ENCODE peak calls at places on chromosomes 16 and 17, in four cellular contexts. One of them, this sample, is unnamed.

GRCh38 chr16:51391798-51392511 is 240.9 kb upstream of the SALL1 start:
- DNase-seq in mucosa of descending colon: no peak
- DNase-seq in endothelial cell: no peak
- DNase-seq in cardiac muscle cell: peak; percentile 25
- DNase-seq in this sample: no peak

GRCh38 chr17:82006468-82007227 is 16.0 kb downstream of the CENPX start:
- DNase-seq in mucosa of descending colon: no peak
- DNase-seq in endothelial cell: no peak
- DNase-seq in cardiac muscle cell: no peak
- DNase-seq in this sample: no peak

GRCh38 chr16:49608801-49609200 is 235.2 kb downstream of the C16orf78 start:
- DNase-seq in mucosa of descending colon: no peak
- DNase-seq in endothelial cell: no peak
- DNase-seq in cardiac muscle cell: peak; percentile 75
- DNase-seq in this sample: peak; percentile 57

GRCh38 chr16:11797957-11798299 is 870 bp upstream of the ZC3H7A start:
- DNase-seq in mucosa of descending colon: no peak
- DNase-seq in endothelial cell: peak; percentile 27
- DNase-seq in cardiac muscle cell: no peak
- DNase-seq in this sample: no peak

GRCh38 chr17:2042355-2042929 is 620 bp downstream of the OVCA2 start:
- DNase-seq in mucosa of descending colon: no peak
- DNase-seq in endothelial cell: peak; percentile 40
- DNase-seq in cardiac muscle cell: peak; percentile 45
- DNase-seq in this sample: no peak

GRCh38 chr16:66832661-66833305 is 2.0 kb upstream of the NAE1 start:
- DNase-seq in mucosa of descending colon: no peak
- DNase-seq in endothelial cell: no peak
- DNase-seq in cardiac muscle cell: no peak
- DNase-seq in this sample: peak; percentile 8

GRCh38 chr17:38877130-38877851 is 7.4 kb downstream of the LASP1 start:
- DNase-seq in mucosa of descending colon: peak; percentile 73
- DNase-seq in endothelial cell: no peak
- DNase-seq in cardiac muscle cell: no peak
- DNase-seq in this sample: no peak

GRCh38 chr17:30207655-30208054 is 27.8 kb downstream of the SLC6A4 start:
- DNase-seq in mucosa of descending colon: no peak
- DNase-seq in endothelial cell: no peak
- DNase-seq in cardiac muscle cell: no peak
- DNase-seq in this sample: no peak

GRCh38 chr17:63395075-63395815 is 50.9 kb downstream of the CYB561 start:
- DNase-seq in mucosa of descending colon: no peak
- DNase-seq in endothelial cell: no peak
- DNase-seq in cardiac muscle cell: peak; percentile 28
- DNase-seq in this sample: peak; percentile 91

GRCh38 chr17:45320349-45320930 is 3.6 kb upstream of the MAP3K14 start:
- DNase-seq in mucosa of descending colon: no peak
- DNase-seq in endothelial cell: no peak
- DNase-seq in cardiac muscle cell: no peak
- DNase-seq in this sample: no peak

GRCh38 chr17:2693561-2694380 is 17.8 kb downstream of the CLUH start:
- DNase-seq in mucosa of descending colon: peak; percentile 49
- DNase-seq in endothelial cell: no peak
- DNase-seq in cardiac muscle cell: no peak
- DNase-seq in this sample: no peak

GRCh38 chr16:53891409-53892139 is 187.6 kb downstream of the FTO start:
- DNase-seq in mucosa of descending colon: no peak
- DNase-seq in endothelial cell: no peak
- DNase-seq in cardiac muscle cell: no peak
- DNase-seq in this sample: no peak

GRCh38 chr17:1906622-1907021 is 76.8 kb downstream of the RPA1 start:
- DNase-seq in mucosa of descending colon: peak; percentile 2
- DNase-seq in endothelial cell: no peak
- DNase-seq in cardiac muscle cell: peak; percentile 23
- DNase-seq in this sample: peak; percentile 4

GRCh38 chr16:19389246-19389645 is 28.4 kb upstream of the TMC5 start:
- DNase-seq in mucosa of descending colon: peak; percentile 76
- DNase-seq in endothelial cell: peak; percentile 41
- DNase-seq in cardiac muscle cell: peak; percentile 53
- DNase-seq in this sample: peak; percentile 2

GRCh38 chr17:50685334-50685665 is 22.4 kb downstream of the ANKRD40 start:
- DNase-seq in mucosa of descending colon: no peak
- DNase-seq in endothelial cell: no peak
- DNase-seq in cardiac muscle cell: no peak
- DNase-seq in this sample: no peak

GRCh38 chr17:31371511-31372097 is 19.9 kb upstream of the RAB11FIP4 start:
- DNase-seq in mucosa of descending colon: no peak
- DNase-seq in endothelial cell: no peak
- DNase-seq in cardiac muscle cell: no peak
- DNase-seq in this sample: peak; percentile 40

GRCh38 chr17:74631468-74632195 is 8.1 kb upstream of the CD300E start:
- DNase-seq in mucosa of descending colon: no peak
- DNase-seq in endothelial cell: no peak
- DNase-seq in cardiac muscle cell: peak; percentile 48
- DNase-seq in this sample: no peak

GRCh38 chr17:43888548-43888947 is 18.8 kb downstream of the MPP2 start:
- DNase-seq in mucosa of descending colon: no peak
- DNase-seq in endothelial cell: no peak
- DNase-seq in cardiac muscle cell: no peak
- DNase-seq in this sample: no peak

GRCh38 chr16:57493767-57494166 is 7.5 kb upstream of the DOK4 start:
- DNase-seq in mucosa of descending colon: no peak
- DNase-seq in endothelial cell: no peak
- DNase-seq in cardiac muscle cell: no peak
- DNase-seq in this sample: no peak

GRCh38 chr17:82718986-82719685 is 2.6 kb downstream of the FN3KRP start:
- DNase-seq in mucosa of descending colon: no peak
- DNase-seq in endothelial cell: no peak
- DNase-seq in cardiac muscle cell: no peak
- DNase-seq in this sample: no peak

GRCh38 chr17:66459811-66460270 is 157.4 kb downstream of the PRKCA start:
- DNase-seq in mucosa of descending colon: no peak
- DNase-seq in endothelial cell: no peak
- DNase-seq in cardiac muscle cell: no peak
- DNase-seq in this sample: peak; percentile 95

GRCh38 chr16:11914210-11914758 is 1.5 kb downstream of the GSPT1 start:
- DNase-seq in mucosa of descending colon: no peak
- DNase-seq in endothelial cell: no peak
- DNase-seq in cardiac muscle cell: no peak
- DNase-seq in this sample: no peak

This sample was measured in stromal cell of bone marrow.